ENCODE peak calls at places on chromosomes 4 and X, in four cellular contexts. J, D, F and G are unnamed samples. For H3K27me3, the result is how much of the 10 kb centered on the place peaks cover.

GRCh38 chrX:2697306-2697705 is 6.2 kb downstream of the CD99 start:
- DNase-seq in J (peak), D (no peak), F (peak), G (peak)

GRCh38 chr4:56976878-56977320 is 507 bp downstream of the NOA1 start:
- DNase-seq in J (peak), D (peak), F (peak), G (peak)

GRCh38 chr4:123453006-123453685 is 56.6 kb downstream of the SPRY1 start:
- DNase-seq in J (peak), D (no peak), F (no peak), G (peak)

GRCh38 chr4:16196482-16197393 is 29.5 kb downstream of the TAPT1 start:
- DNase-seq in J (peak), D (no peak), F (peak), G (peak)

GRCh38 chr4:25703731-25704388 is 48.2 kb downstream of the SLC34A2 start:
- DNase-seq in J (peak), D (no peak), F (no peak), G (peak)

GRCh38 chr4:103012085-103012484 is 7.4 kb downstream of the SLC9B1 start:
- DNase-seq in J (peak), D (no peak), F (no peak), G (peak)

GRCh38 chrX:108224727-108225455 is 133.3 kb downstream of the ATG4A start:
- DNase-seq in J (no peak), D (no peak), F (no peak), G (peak)

GRCh38 chrX:42602566-42602965 is 175.4 kb downstream of the PPP1R2C start:
- DNase-seq in J (no peak), D (no peak), F (no peak), G (no peak)

GRCh38 chr4:102562995-102563394 is 61.8 kb downstream of the NFKB1 start:
- DNase-seq in J (peak), D (no peak), F (no peak), G (peak)

GRCh38 chrX:137771537-137771936 is 205.6 kb downstream of the ZIC3 start:
- DNase-seq in J (no peak), D (no peak), F (no peak), G (no peak)
- TF ChIP-seq CTCF in J (no peak), D (no peak), F (no peak), G (no peak)

GRCh38 chrX:102126863-102127262 is 1.4 kb downstream of the TCEAL2 start:
- DNase-seq in J (no peak), D (no peak), F (no peak), G (no peak)
- H3K27me3 ChIP-seq in J (under half), D (under half), F (under half), G (under half)

DNA sequence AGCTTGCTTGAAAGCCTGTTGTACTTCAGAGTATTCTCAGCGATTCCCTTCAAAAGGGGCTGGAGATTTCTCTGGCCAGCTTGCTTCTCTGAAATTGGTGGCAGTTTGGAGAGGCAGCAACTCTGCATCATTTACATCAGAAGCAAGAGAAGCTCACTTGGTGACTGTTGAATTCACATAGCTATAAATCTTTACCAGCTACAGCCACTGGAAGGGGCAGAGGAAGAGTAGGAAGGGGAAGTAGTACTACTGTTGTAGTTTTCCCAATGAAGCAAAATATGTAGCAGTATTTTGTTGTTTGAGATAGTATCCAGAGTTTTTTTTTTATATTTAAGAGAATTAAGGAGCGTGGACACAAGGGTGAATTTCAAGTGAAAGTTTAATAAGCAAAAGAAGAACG is 2.8 kb downstream of the TENT5D start:
- DNase-seq in J (no peak), D (no peak), F (no peak), G (no peak)
- TF ChIP-seq CTCF in J (no peak), D (no peak), F (no peak), G (no peak)

DNA sequence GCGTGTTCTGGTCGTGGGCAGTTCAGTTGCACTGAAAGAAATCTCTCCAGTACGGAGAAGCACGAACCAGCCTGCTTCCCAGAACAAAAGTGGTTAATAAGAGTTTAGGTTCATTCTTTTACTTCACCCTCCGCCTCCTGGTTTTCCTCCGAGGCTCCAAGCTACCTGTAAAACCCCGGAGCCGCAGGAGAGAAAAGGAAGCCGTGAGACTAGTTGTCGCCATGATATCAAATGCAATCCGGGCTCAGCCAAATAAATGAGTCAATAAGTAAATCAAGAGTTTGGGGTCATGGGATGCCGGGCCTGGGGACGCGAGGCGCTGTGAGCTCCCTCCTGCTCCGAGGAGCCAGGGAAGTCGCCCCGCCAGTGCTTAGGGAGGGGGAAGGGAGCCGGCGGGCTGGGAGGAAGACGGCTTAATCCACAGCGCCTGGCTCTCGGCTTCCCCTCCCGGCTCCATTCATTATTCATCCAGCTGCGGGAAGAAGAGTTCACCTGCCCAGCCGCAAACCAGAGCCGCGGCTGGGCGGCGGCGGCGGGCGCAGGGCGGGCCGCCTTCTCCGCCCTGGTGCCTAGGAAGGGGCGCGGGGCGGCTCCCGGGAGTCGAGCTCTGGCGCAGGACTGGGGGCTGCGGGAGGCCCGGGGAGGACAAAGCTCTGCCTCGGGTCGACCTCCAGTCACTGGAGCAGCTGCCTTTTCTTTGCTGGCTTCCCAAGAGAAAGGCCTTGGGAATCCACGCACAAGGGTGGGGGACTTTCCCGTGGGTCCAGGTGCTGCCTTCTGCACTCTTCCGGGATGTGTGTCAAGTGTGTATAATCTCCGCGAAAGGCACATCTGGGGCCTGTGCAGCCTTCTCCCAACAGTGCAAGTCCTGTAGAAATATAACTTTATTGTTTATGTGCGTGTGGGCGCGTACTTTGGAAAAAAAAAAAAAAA is 1.7 kb downstream of the FRAS1 start:
- DNase-seq in J (peak), D (peak), F (no peak), G (peak)
- H3K27me3 ChIP-seq in J (under half), D (under half), F (under half), G (under half)